ENCODE peak calls at places on chromosomes 1 and 21, in six cellular contexts. One of them, this sample, is unnamed.
A peak's percentile ranks its signal among the peaks of the same experiment; 100 is the strongest.

GRCh38 chr21:26443867-26444266 is 129.2 kb downstream of the CYYR1 start:
- DNase-seq in body of pancreas: no peak
- DNase-seq in transverse colon: no peak
- DNase-seq in Peyer's patch: no peak
- DNase-seq in ovary: no peak
- DNase-seq in uterus: no peak
- DNase-seq in this sample: no peak

GRCh38 chr1:43423672-43424550 is 29.8 kb downstream of the HYI start:
- DNase-seq in body of pancreas: no peak
- DNase-seq in transverse colon: peak; percentile 46
- DNase-seq in Peyer's patch: no peak
- DNase-seq in ovary: no peak
- DNase-seq in uterus: peak; percentile 9
- DNase-seq in this sample: no peak

GRCh38 chr1:244028701-244029100 is 22.4 kb upstream of the ZBTB18 start:
- DNase-seq in body of pancreas: no peak
- DNase-seq in transverse colon: no peak
- DNase-seq in Peyer's patch: no peak
- DNase-seq in ovary: no peak
- DNase-seq in uterus: no peak
- DNase-seq in this sample: no peak

GRCh38 chr1:239854956-239855355 is 236.7 kb upstream of the FMN2 start:
- DNase-seq in body of pancreas: no peak
- DNase-seq in transverse colon: no peak
- DNase-seq in Peyer's patch: no peak
- DNase-seq in ovary: no peak
- DNase-seq in uterus: no peak
- DNase-seq in this sample: no peak

GRCh38 chr1:84997667-84998600 is 1.0 kb upstream of the MCOLN2 start:
- DNase-seq in body of pancreas: peak; percentile 11
- DNase-seq in transverse colon: peak; percentile 15
- DNase-seq in Peyer's patch: peak; percentile 40
- DNase-seq in ovary: no peak
- DNase-seq in uterus: no peak
- DNase-seq in this sample: no peak

GRCh38 chr1:101506541-101507164 is 269.8 kb downstream of the S1PR1 start:
- DNase-seq in body of pancreas: peak; percentile 41
- DNase-seq in transverse colon: peak; percentile 13
- DNase-seq in Peyer's patch: peak; percentile 20
- DNase-seq in ovary: no peak
- DNase-seq in uterus: no peak
- DNase-seq in this sample: no peak

GRCh38 chr1:51417496-51418383 is 87.4 kb upstream of the TTC39A start:
- DNase-seq in body of pancreas: no peak
- DNase-seq in transverse colon: no peak
- DNase-seq in Peyer's patch: no peak
- DNase-seq in ovary: no peak
- DNase-seq in uterus: no peak
- DNase-seq in this sample: no peak

GRCh38 chr1:56065729-56066128 is 513.6 kb downstream of the PLPP3 start:
- DNase-seq in body of pancreas: no peak
- DNase-seq in transverse colon: no peak
- DNase-seq in Peyer's patch: no peak
- DNase-seq in ovary: no peak
- DNase-seq in uterus: no peak
- DNase-seq in this sample: no peak

GRCh38 chr1:154769193-154769895 is 100.7 kb downstream of the KCNN3 start:
- DNase-seq in body of pancreas: no peak
- DNase-seq in transverse colon: no peak
- DNase-seq in Peyer's patch: no peak
- DNase-seq in ovary: no peak
- DNase-seq in uterus: peak; percentile 6
- DNase-seq in this sample: no peak

GRCh38 chr1:179177182-179177581 is 52.3 kb downstream of the ABL2 start:
- DNase-seq in body of pancreas: no peak
- DNase-seq in transverse colon: no peak
- DNase-seq in Peyer's patch: no peak
- DNase-seq in ovary: no peak
- DNase-seq in uterus: no peak
- DNase-seq in this sample: no peak

GRCh38 chr1:248611883-248612282 is 14.4 kb upstream of the OR2T10 start:
- DNase-seq in body of pancreas: no peak
- DNase-seq in transverse colon: no peak
- DNase-seq in Peyer's patch: no peak
- DNase-seq in ovary: no peak
- DNase-seq in uterus: no peak
- DNase-seq in this sample: no peak

GRCh38 chr1:100053119-100053518 is 79.6 kb downstream of the SASS6 start:
- DNase-seq in body of pancreas: no peak
- DNase-seq in transverse colon: no peak
- DNase-seq in Peyer's patch: no peak
- DNase-seq in ovary: no peak
- DNase-seq in uterus: no peak
- DNase-seq in this sample: no peak

GRCh38 chr1:8702121-8702520 is 115.3 kb downstream of the RERE start:
- DNase-seq in body of pancreas: peak; percentile 79
- DNase-seq in transverse colon: peak; percentile 57
- DNase-seq in Peyer's patch: peak; percentile 40
- DNase-seq in ovary: no peak
- DNase-seq in uterus: no peak
- DNase-seq in this sample: no peak

GRCh38 chr1:33236498-33236897 is 19.8 kb upstream of the ZNF362 start:
- DNase-seq in body of pancreas: no peak
- DNase-seq in transverse colon: no peak
- DNase-seq in Peyer's patch: no peak
- DNase-seq in ovary: no peak
- DNase-seq in uterus: no peak
- DNase-seq in this sample: no peak

GRCh38 chr1:156803086-156803851 is 13.4 kb downstream of the SH2D2A start:
- DNase-seq in body of pancreas: no peak
- DNase-seq in transverse colon: no peak
- DNase-seq in Peyer's patch: no peak
- DNase-seq in ovary: no peak
- DNase-seq in uterus: no peak
- DNase-seq in this sample: no peak

GRCh38 chr1:32142446-32143301 is 34.8 kb downstream of the KPNA6 start:
- DNase-seq in body of pancreas: peak; percentile 43
- DNase-seq in transverse colon: peak; percentile 18
- DNase-seq in Peyer's patch: no peak
- DNase-seq in ovary: peak; percentile 49
- DNase-seq in uterus: peak; percentile 39
- DNase-seq in this sample: peak; percentile 64

GRCh38 chr21:37047079-37047478 is 25.8 kb downstream of the PIGP start:
- DNase-seq in body of pancreas: no peak
- DNase-seq in transverse colon: peak; percentile 82
- DNase-seq in Peyer's patch: no peak
- DNase-seq in ovary: no peak
- DNase-seq in uterus: no peak
- DNase-seq in this sample: no peak

DNA sequence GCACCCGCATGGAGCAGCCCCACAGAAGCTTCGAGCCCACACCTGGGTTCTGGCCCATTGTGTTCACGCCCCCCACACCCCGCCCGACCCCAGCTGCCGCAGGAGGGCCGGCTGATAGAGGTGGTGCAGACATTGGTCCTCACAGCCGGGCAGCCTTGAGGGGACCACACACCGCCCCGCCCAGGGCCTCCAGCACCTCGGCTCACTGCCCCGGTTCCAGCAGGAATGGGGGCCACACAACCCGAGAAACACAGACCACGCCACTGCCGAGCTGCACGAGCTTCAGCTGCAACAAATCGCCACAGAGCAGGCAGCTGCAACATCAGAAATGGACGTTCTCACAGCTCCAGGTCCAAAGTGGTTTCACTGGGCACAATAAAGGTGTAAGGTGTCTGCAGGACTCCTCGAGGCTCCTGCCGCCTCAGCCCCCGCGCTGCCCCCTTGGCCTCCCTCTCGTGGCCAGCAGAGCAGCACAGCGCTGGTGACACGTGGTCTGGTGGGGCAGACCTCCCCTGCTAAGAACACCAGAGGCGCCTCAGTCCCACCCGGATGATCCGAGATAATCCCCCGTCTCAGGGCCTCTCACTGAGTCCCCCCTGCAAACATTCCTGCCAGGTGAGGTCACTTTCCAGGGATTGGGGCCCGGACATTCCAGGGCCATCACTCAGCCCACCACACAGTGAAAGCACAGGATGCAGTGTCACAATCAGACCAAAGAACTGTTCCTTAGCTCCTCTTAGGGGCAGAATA is 62.3 kb upstream of the ADARB1 start:
- DNase-seq in body of pancreas: peak; percentile 9
- DNase-seq in transverse colon: peak; percentile 19
- DNase-seq in Peyer's patch: no peak
- DNase-seq in ovary: peak; percentile 14
- DNase-seq in uterus: peak; percentile 31
- DNase-seq in this sample: no peak
- H3K4me3 ChIP-seq in body of pancreas: no peak overlapping the region
- H3K4me3 ChIP-seq in transverse colon: no peak overlapping the region
- H3K4me3 ChIP-seq in Peyer's patch: no peak overlapping the region
- H3K4me3 ChIP-seq in ovary: no peak overlapping the region
- H3K4me3 ChIP-seq in uterus: no peak overlapping the region
- H3K4me3 ChIP-seq in this sample: no peak overlapping the region

DNA sequence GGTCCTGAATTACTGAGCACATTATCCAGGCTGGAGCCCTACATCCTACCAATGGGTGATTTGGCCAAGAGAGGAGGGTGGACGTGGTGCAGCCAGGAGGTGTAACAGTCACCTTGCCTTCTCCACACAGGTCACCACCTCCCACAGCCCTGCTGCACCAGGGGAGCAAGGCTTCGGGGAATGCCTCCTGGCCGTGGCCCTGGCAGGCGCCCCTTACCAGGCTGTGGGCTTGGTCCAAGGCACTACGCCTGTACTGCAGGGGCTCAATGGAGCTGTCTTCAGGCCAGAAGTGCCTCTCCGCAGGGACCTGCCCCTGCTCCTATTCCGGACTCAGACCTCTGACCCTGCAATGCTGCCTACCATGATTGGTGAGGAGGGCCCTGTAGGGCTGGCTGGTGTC is 26.0 kb downstream of the HMGCS2 start:
- DNase-seq in body of pancreas: no peak
- DNase-seq in transverse colon: no peak
- DNase-seq in Peyer's patch: no peak
- DNase-seq in ovary: no peak
- DNase-seq in uterus: no peak
- DNase-seq in this sample: no peak
- H3K27ac ChIP-seq in body of pancreas: peak overlapping the region; percentile 50
- H3K27ac ChIP-seq in transverse colon: peak overlapping the region; percentile 3
- H3K27ac ChIP-seq in Peyer's patch: no peak overlapping the region
- H3K27ac ChIP-seq in ovary: no peak overlapping the region
- H3K27ac ChIP-seq in uterus: no peak overlapping the region
- H3K27ac ChIP-seq in this sample: no peak overlapping the region

GRCh38 chr1:77504986-77505385 is 177.5 kb downstream of the ZZZ3 start:
- DNase-seq in body of pancreas: no peak
- DNase-seq in transverse colon: no peak
- DNase-seq in Peyer's patch: no peak
- DNase-seq in ovary: no peak
- DNase-seq in uterus: no peak
- DNase-seq in this sample: no peak
- TF ChIP-seq POLR2A in body of pancreas: no peak
- TF ChIP-seq POLR2A in transverse colon: no peak
- TF ChIP-seq POLR2A in Peyer's patch: no peak
- TF ChIP-seq POLR2A in ovary: no peak
- TF ChIP-seq POLR2A in uterus: no peak
- TF ChIP-seq POLR2A in this sample: no peak

GRCh38 chr1:47409311-47410085 is 6.6 kb upstream of the FOXE3 start:
- DNase-seq in body of pancreas: no peak
- DNase-seq in transverse colon: no peak
- DNase-seq in Peyer's patch: no peak
- DNase-seq in ovary: no peak
- DNase-seq in uterus: no peak
- DNase-seq in this sample: no peak
- H3K4me3 ChIP-seq in body of pancreas: no peak overlapping the region
- H3K4me3 ChIP-seq in transverse colon: no peak overlapping the region
- H3K4me3 ChIP-seq in Peyer's patch: no peak overlapping the region
- H3K4me3 ChIP-seq in ovary: no peak overlapping the region
- H3K4me3 ChIP-seq in uterus: no peak overlapping the region
- H3K4me3 ChIP-seq in this sample: no peak overlapping the region

This sample was measured in heart left ventricle.